ENCODE peak calls at places on chromosomes 2 and 18, in six cellular contexts. L, J, P, U, M and Z are unnamed samples.

GRCh38 chr18:44803019-44803650 is 122.4 kb downstream of the SETBP1 start:
- DNase-seq in L (peak), J (no peak), P (peak), U (no peak), M (peak), Z (peak)

GRCh38 chr2:48600204-48600813 is 17.3 kb upstream of the GTF2A1L start:
- DNase-seq in L (no peak), J (no peak), P (no peak), U (no peak), M (no peak), Z (peak)

GRCh38 chr2:235194351-235194750 is 242.5 kb downstream of the SH3BP4 start:
- DNase-seq in L (no peak), J (no peak), P (no peak), U (no peak), M (peak), Z (no peak)

GRCh38 chr2:186576614-186577013 is 13.2 kb upstream of the ITGAV start:
- DNase-seq in L (no peak), J (no peak), P (no peak), U (no peak), M (no peak), Z (peak)

GRCh38 chr2:55616509-55617159 is 788 bp downstream of the PPP4R3B start:
- DNase-seq in L (peak), J (no peak), P (no peak), U (no peak), M (no peak), Z (peak)

GRCh38 chr18:79730804-79731203 is 51.2 kb downstream of the CTDP1 start:
- DNase-seq in L (no peak), J (no peak), P (no peak), U (no peak), M (no peak), Z (no peak)

GRCh38 chr2:2232167-2232566 is 98.9 kb downstream of the MYT1L start:
- DNase-seq in L (no peak), J (no peak), P (no peak), U (no peak), M (no peak), Z (no peak)

GRCh38 chr2:223465793-223466192 is 136.4 kb downstream of the SCG2 start:
- DNase-seq in L (peak), J (no peak), P (peak), U (no peak), M (peak), Z (peak)